ENCODE peak calls at places on chromosomes 5 and 9, in ten cellular contexts. N is WERI-Rb-1; U is mucosa of gallbladder; V is SK-N-SH; X is fibroblast of the aortic adventitia; S is CD4-positive, alpha-beta memory T cell; J is HEK293T; T is activated CD8-positive, alpha-beta memory T cell treated with anti-CD3 and anti-CD28 coated beads for 24 hours; R is GM04504; K is stimulated activated naive B cell treated with anti-CD40 and anti-IgM and Interleukin-4, amounts not matched to agents 10 μg/mL and 1 μg/mL and 100 μg/mL, for 72 hours. M is an unnamed sample.

GRCh38 chr5:66739923-66740322 is 143.7 kb downstream of the MAST4 start:
- DNase-seq in V (no peak), X (no peak), J (no peak), N (no peak), S (no peak), R (no peak), K (no peak), T (no peak), U (no peak), M (no peak)

GRCh38 chr9:130770679-130771442 is 64.2 kb upstream of the ABL1 start:
- DNase-seq in X (peak), R (peak), S (peak), T (no peak), V (peak), N (peak), K (no peak), J (peak), U (no peak), M (peak)

GRCh38 chr5:36301858-36302603 is at the start of gene RANBP3L:
- DNase-seq in N (peak), U (peak), K (no peak), R (no peak), V (no peak), T (no peak), J (peak), X (peak), S (no peak), M (no peak)

GRCh38 chr9:83413367-83413766 is 124.8 kb downstream of the FRMD3 start:
- DNase-seq in T (no peak), X (no peak), V (no peak), R (no peak), J (no peak), S (no peak), K (no peak), U (no peak), N (no peak), M (no peak)

GRCh38 chr9:15390200-15390599 is 32.5 kb upstream of the SNAPC3 start:
- DNase-seq in K (no peak), S (no peak), X (no peak), T (no peak), V (no peak), U (no peak), R (no peak), J (no peak), N (no peak), M (no peak)

GRCh38 chr9:33452828-33453271 is 5.5 kb upstream of the AQP3 start:
- DNase-seq in K (no peak), X (peak), N (peak), J (peak), S (peak), T (peak), V (peak), U (no peak), R (peak), M (peak)

GRCh38 chr5:91145233-91145620 is 237.9 kb downstream of the ARRDC3 start:
- DNase-seq in S (no peak), X (peak), N (no peak), K (no peak), J (no peak), R (no peak), V (no peak), U (no peak), T (no peak), M (no peak)

GRCh38 chr9:135887585-135888050 is 19.7 kb downstream of the CAMSAP1 start:
- DNase-seq in V (no peak), X (no peak), J (no peak), T (peak), U (no peak), R (no peak), S (peak), K (peak), N (peak), M (no peak)

GRCh38 chr9:132235125-132235524 is 73.3 kb downstream of the NTNG2 start:
- DNase-seq in X (no peak), K (no peak), R (no peak), N (no peak), S (no peak), U (no peak), T (no peak), V (no peak), J (no peak), M (no peak)

GRCh38 chr9:14271078-14271673 is 42.8 kb downstream of the NFIB start:
- DNase-seq in K (no peak), V (peak), J (peak), T (no peak), U (peak), X (peak), N (no peak), S (no peak), R (no peak), M (no peak)

GRCh38 chr9:126615791-126616447 is 2.2 kb downstream of the LMX1B start:
- DNase-seq in N (no peak), V (peak), J (no peak), T (no peak), R (no peak), X (no peak), K (no peak), S (no peak), U (no peak), M (no peak)

GRCh38 chr9:4936823-4937222 is 48.2 kb upstream of the JAK2 start:
- DNase-seq in U (no peak), N (no peak), V (no peak), K (peak), R (no peak), T (no peak), S (no peak), J (no peak), X (no peak), M (no peak)

GRCh38 chr5:57335092-57335491 is 147.5 kb downstream of the ACTBL2 start:
- DNase-seq in N (no peak), T (no peak), R (no peak), X (peak), S (no peak), U (no peak), K (no peak), J (no peak), V (no peak), M (peak)

GRCh38 chr9:92618633-92619225 is 51.2 kb downstream of the IPPK start:
- DNase-seq in V (no peak), X (no peak), T (peak), N (no peak), S (no peak), K (no peak), J (no peak), R (no peak), U (no peak), M (no peak)

GRCh38 chr5:76468625-76469410 is 65.7 kb downstream of the IQGAP2 start:
- DNase-seq in T (no peak), J (no peak), V (no peak), R (no peak), N (no peak), S (no peak), X (no peak), U (no peak), K (no peak), M (no peak)

GRCh38 chr9:132006657-132007370 is 72.9 kb downstream of the MED27 start:
- DNase-seq in T (peak), J (no peak), K (no peak), R (no peak), U (no peak), V (no peak), X (peak), N (no peak), S (no peak), M (no peak)

GRCh38 chr9:81833563-81834345 is 94.5 kb upstream of the SPATA31D4 start:
- DNase-seq in N (no peak), V (no peak), S (no peak), T (no peak), K (no peak), R (no peak), J (no peak), X (peak), U (peak), M (peak)

GRCh38 chr9:7858166-7858565 is 58.6 kb upstream of the DMAC1 start:
- DNase-seq in X (no peak), S (no peak), K (no peak), J (no peak), U (no peak), T (no peak), N (no peak), R (no peak), V (no peak), M (no peak)

M was measured in AG08395.